ENCODE peak calls at places on chromosomes 13 and 19, in seven cellular contexts. One of them, this sample, is unnamed.

GRCh38 chr13:31029129-31029528 is 96.7 kb downstream of the TEX26 start:
- DNase-seq in activated T-cell treated with anti-CD3 and anti-CD28 coated beads for 1 hour: no peak
- DNase-seq in pons: no peak
- DNase-seq in T-cell: no peak
- DNase-seq in fibroblast of the conjunctiva: no peak
- DNase-seq in stimulated activated CD4-positive, alpha-beta T cell treated with anti-CD3 and anti-CD28 coated beads, TNF-alpha, amount 100 ng/mL, for 48 hours: no peak
- DNase-seq in pulmonary artery endothelial cell: no peak
- DNase-seq in this sample: no peak

GRCh38 chr13:114257014-114257413 is 22.3 kb downstream of the CDC16 start:
- DNase-seq in activated T-cell treated with anti-CD3 and anti-CD28 coated beads for 1 hour: no peak
- DNase-seq in pons: no peak
- DNase-seq in T-cell: no peak
- DNase-seq in fibroblast of the conjunctiva: no peak
- DNase-seq in stimulated activated CD4-positive, alpha-beta T cell treated with anti-CD3 and anti-CD28 coated beads, TNF-alpha, amount 100 ng/mL, for 48 hours: no peak
- DNase-seq in pulmonary artery endothelial cell: no peak
- DNase-seq in this sample: no peak

GRCh38 chr19:19218911-19219310 is 7.2 kb downstream of the NCAN start:
- DNase-seq in activated T-cell treated with anti-CD3 and anti-CD28 coated beads for 1 hour: no peak
- DNase-seq in pons: no peak
- DNase-seq in T-cell: no peak
- DNase-seq in fibroblast of the conjunctiva: no peak
- DNase-seq in stimulated activated CD4-positive, alpha-beta T cell treated with anti-CD3 and anti-CD28 coated beads, TNF-alpha, amount 100 ng/mL, for 48 hours: no peak
- DNase-seq in pulmonary artery endothelial cell: no peak
- DNase-seq in this sample: no peak

GRCh38 chr19:40822161-40822560 is 23.2 kb downstream of the EGLN2 start:
- DNase-seq in activated T-cell treated with anti-CD3 and anti-CD28 coated beads for 1 hour: no peak
- DNase-seq in pons: no peak
- DNase-seq in T-cell: no peak
- DNase-seq in fibroblast of the conjunctiva: no peak
- DNase-seq in stimulated activated CD4-positive, alpha-beta T cell treated with anti-CD3 and anti-CD28 coated beads, TNF-alpha, amount 100 ng/mL, for 48 hours: no peak
- DNase-seq in pulmonary artery endothelial cell: no peak
- DNase-seq in this sample: no peak

GRCh38 chr19:18453269-18454024 is 15.5 kb upstream of the ISYNA1 start:
- DNase-seq in activated T-cell treated with anti-CD3 and anti-CD28 coated beads for 1 hour: no peak
- DNase-seq in pons: peak; percentile 85
- DNase-seq in T-cell: no peak
- DNase-seq in fibroblast of the conjunctiva: no peak
- DNase-seq in stimulated activated CD4-positive, alpha-beta T cell treated with anti-CD3 and anti-CD28 coated beads, TNF-alpha, amount 100 ng/mL, for 48 hours: no peak
- DNase-seq in pulmonary artery endothelial cell: no peak
- DNase-seq in this sample: no peak

GRCh38 chr13:103539265-103539664 is 473.0 kb upstream of the SLC10A2 start:
- DNase-seq in activated T-cell treated with anti-CD3 and anti-CD28 coated beads for 1 hour: no peak
- DNase-seq in pons: peak; percentile 37
- DNase-seq in T-cell: no peak
- DNase-seq in fibroblast of the conjunctiva: no peak
- DNase-seq in stimulated activated CD4-positive, alpha-beta T cell treated with anti-CD3 and anti-CD28 coated beads, TNF-alpha, amount 100 ng/mL, for 48 hours: no peak
- DNase-seq in pulmonary artery endothelial cell: no peak
- DNase-seq in this sample: no peak

GRCh38 chr19:3670796-3671679 is 29.2 kb downstream of the PIP5K1C start:
- DNase-seq in activated T-cell treated with anti-CD3 and anti-CD28 coated beads for 1 hour: no peak
- DNase-seq in pons: no peak
- DNase-seq in T-cell: peak; percentile 8
- DNase-seq in fibroblast of the conjunctiva: peak; percentile 43
- DNase-seq in stimulated activated CD4-positive, alpha-beta T cell treated with anti-CD3 and anti-CD28 coated beads, TNF-alpha, amount 100 ng/mL, for 48 hours: no peak
- DNase-seq in pulmonary artery endothelial cell: peak; percentile 50
- DNase-seq in this sample: no peak

GRCh38 chr19:7868326-7868670 is 5.9 kb downstream of the PRR36 start:
- DNase-seq in activated T-cell treated with anti-CD3 and anti-CD28 coated beads for 1 hour: no peak
- DNase-seq in pons: no peak
- DNase-seq in T-cell: no peak
- DNase-seq in fibroblast of the conjunctiva: no peak
- DNase-seq in stimulated activated CD4-positive, alpha-beta T cell treated with anti-CD3 and anti-CD28 coated beads, TNF-alpha, amount 100 ng/mL, for 48 hours: no peak
- DNase-seq in pulmonary artery endothelial cell: no peak
- DNase-seq in this sample: no peak

GRCh38 chr13:22594041-22594440 is 586.7 kb upstream of the SGCG start:
- DNase-seq in activated T-cell treated with anti-CD3 and anti-CD28 coated beads for 1 hour: no peak
- DNase-seq in pons: no peak
- DNase-seq in T-cell: no peak
- DNase-seq in fibroblast of the conjunctiva: no peak
- DNase-seq in stimulated activated CD4-positive, alpha-beta T cell treated with anti-CD3 and anti-CD28 coated beads, TNF-alpha, amount 100 ng/mL, for 48 hours: no peak
- DNase-seq in pulmonary artery endothelial cell: no peak
- DNase-seq in this sample: no peak

GRCh38 chr19:3805859-3806258 is 19.7 kb upstream of the MATK start:
- DNase-seq in activated T-cell treated with anti-CD3 and anti-CD28 coated beads for 1 hour: no peak
- DNase-seq in pons: no peak
- DNase-seq in T-cell: no peak
- DNase-seq in fibroblast of the conjunctiva: no peak
- DNase-seq in stimulated activated CD4-positive, alpha-beta T cell treated with anti-CD3 and anti-CD28 coated beads, TNF-alpha, amount 100 ng/mL, for 48 hours: no peak
- DNase-seq in pulmonary artery endothelial cell: no peak
- DNase-seq in this sample: no peak